ENCODE peak calls at places on chromosomes 4 and X, in four cellular contexts. O, P, Y and M are unnamed samples.

GRCh38 chrX:154123241-154124219 is 20.5 kb upstream of the OPN1LW start:
- DNase-seq in O (peak), P (no peak), Y (no peak), M (peak)

GRCh38 chr4:7837597-7838135 is 102.0 kb downstream of the AFAP1 start:
- DNase-seq in O (no peak), P (no peak), Y (no peak), M (no peak)

GRCh38 chr4:169410839-169411770 is 140.3 kb upstream of the SH3RF1 start:
- DNase-seq in O (no peak), P (no peak), Y (peak), M (peak)

GRCh38 chr4:56757270-56757746 is 64.2 kb downstream of the SPINK2 start:
- DNase-seq in O (no peak), P (no peak), Y (peak), M (no peak)

GRCh38 chr4:57044279-57044678 is 65.6 kb downstream of the POLR2B start:
- DNase-seq in O (no peak), P (no peak), Y (no peak), M (no peak)

GRCh38 chr4:7973545-7973981 is 33.9 kb upstream of the AFAP1 start:
- DNase-seq in O (no peak), P (no peak), Y (no peak), M (no peak)

GRCh38 chrX:1492421-1493012 is 39.8 kb upstream of the ASMTL start:
- DNase-seq in O (no peak), P (no peak), Y (no peak), M (no peak)

GRCh38 chr4:87035881-87036509 is 101.2 kb downstream of the AFF1 start:
- DNase-seq in O (no peak), P (no peak), Y (no peak), M (no peak)

GRCh38 chrX:5568934-5569333 is 659.7 kb downstream of the NLGN4X start:
- DNase-seq in O (no peak), P (no peak), Y (no peak), M (no peak)

GRCh38 chr4:122783301-122784215 is 43.1 kb upstream of the FGF2 start:
- DNase-seq in O (peak), P (peak), Y (peak), M (peak)

GRCh38 chr4:53196872-53197759 is 168.7 kb downstream of the SCFD2 start:
- DNase-seq in O (no peak), P (no peak), Y (no peak), M (no peak)

GRCh38 chrX:108312011-108312410 is 126.2 kb downstream of the COL4A6 start:
- DNase-seq in O (no peak), P (no peak), Y (no peak), M (no peak)

GRCh38 chrX:45696762-45697161 is 496.1 kb upstream of the DIPK2B start:
- DNase-seq in O (no peak), P (no peak), Y (no peak), M (no peak)

GRCh38 chr4:148112231-148112982 is 329.8 kb downstream of the NR3C2 start:
- DNase-seq in O (no peak), P (no peak), Y (no peak), M (no peak)

GRCh38 chr4:70838972-70839536 is 636 bp downstream of the GRSF1 start:
- DNase-seq in O (peak), P (peak), Y (peak), M (peak)

GRCh38 chr4:22500831-22501714 is 14.8 kb downstream of the ADGRA3 start:
- DNase-seq in O (no peak), P (no peak), Y (no peak), M (no peak)

GRCh38 chrX:123203772-123204171 is 19.7 kb downstream of the GRIA3 start:
- DNase-seq in O (no peak), P (no peak), Y (no peak), M (no peak)

GRCh38 chr4:174402470-174403176 is 118.9 kb downstream of the CEP44 start:
- DNase-seq in O (no peak), P (no peak), Y (no peak), M (no peak)

GRCh38 chrX:71911023-71911730 is 532 bp downstream of the NHSL2 start:
- DNase-seq in O (peak), P (peak), Y (no peak), M (peak)

GRCh38 chr4:52713456-52713937 is 37.7 kb downstream of the ERVMER34-1 start:
- DNase-seq in O (peak), P (peak), Y (no peak), M (no peak)

GRCh38 chr4:185112104-185112503 is 31.0 kb upstream of the SLC25A4 start:
- DNase-seq in O (no peak), P (peak), Y (peak), M (peak)

DNA sequence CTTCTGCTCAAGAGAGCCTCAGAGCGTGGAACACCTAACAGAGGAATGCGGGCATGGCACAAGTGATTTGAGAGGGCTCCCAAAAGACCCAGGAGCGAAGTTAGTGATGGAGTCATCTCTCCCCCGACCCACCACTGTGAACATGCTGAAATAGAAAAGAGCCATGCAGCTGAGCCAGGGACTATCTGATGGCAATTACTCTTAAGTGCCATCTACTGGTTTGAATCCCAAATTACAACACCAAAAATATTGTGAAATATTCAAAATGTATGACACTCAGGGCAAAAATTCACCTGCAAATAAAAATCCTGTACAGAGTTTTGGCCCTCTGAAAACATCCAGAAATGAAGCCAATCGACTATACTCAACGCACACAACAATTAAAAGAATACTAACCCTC is 2038.9 kb upstream of the ADGRL3 start:
- DNase-seq in O (no peak), P (no peak), Y (no peak), M (no peak)
- TF ChIP-seq CTCF in O (no peak), P (no peak), Y (no peak), M (no peak)

DNA sequence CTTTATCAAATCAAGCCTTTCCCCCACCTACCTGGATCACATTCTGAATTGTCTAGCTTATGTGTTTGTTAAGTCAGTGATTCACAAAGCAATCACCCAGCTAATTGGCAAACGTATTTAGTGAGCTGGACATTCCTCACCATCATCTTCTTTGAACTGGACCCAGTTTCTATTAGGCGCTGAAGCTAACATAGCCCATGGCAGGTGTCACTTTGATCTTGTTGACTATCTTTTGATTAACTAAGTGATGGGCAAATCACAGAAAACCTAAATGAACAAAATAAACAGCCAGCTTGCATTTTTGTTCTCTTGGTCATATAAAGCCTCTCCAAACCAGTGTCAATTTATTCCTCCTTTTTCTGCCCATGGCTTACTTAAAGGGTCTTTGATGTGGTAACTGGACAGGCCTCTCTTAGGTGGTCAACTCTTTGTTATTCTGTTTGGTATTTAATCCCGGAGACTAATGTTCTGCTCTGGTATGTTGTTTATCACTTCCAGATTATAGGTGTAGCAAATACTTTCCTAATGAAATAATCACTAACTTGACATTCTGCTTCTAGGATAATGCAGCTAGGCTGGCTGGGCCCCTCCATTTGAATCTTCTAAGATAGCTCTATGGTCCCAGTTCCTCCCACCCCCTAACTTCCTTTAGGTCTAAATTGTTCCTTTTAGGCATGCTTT is 105.3 kb upstream of the SMIM10 start:
- DNase-seq in O (no peak), P (no peak), Y (no peak), M (no peak)
- TF ChIP-seq CTCF in O (no peak), P (no peak), Y (no peak), M (no peak)

DNA sequence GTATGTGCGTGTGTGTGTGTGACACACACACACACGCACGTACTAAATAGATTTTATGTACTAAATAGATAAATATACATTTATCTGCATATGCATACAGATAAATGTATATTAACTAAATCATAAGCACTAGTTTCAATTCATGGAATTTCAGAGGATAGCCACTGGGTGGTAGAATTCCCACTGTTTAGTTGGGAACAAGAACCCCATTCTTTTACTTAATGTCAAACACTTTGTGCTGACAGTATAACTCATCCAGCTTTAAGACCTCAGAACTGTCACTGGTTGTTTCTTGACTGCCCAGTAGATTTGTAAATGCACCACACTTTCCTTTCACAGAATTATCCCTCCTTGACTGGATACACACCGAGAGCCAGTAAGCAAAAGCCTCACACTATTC is 32.5 kb downstream of the PPARGC1A start:
- DNase-seq in O (no peak), P (no peak), Y (no peak), M (no peak)
- TF ChIP-seq CTCF in O (peak), P (no peak), Y (peak), M (no peak)

GRCh38 chr4:1015179-1015578 is 3.8 kb downstream of the FGFRL1 start:
- DNase-seq in O (no peak), P (no peak), Y (no peak), M (no peak)
- TF ChIP-seq CTCF in O (no peak), P (no peak), Y (no peak), M (no peak)

DNA sequence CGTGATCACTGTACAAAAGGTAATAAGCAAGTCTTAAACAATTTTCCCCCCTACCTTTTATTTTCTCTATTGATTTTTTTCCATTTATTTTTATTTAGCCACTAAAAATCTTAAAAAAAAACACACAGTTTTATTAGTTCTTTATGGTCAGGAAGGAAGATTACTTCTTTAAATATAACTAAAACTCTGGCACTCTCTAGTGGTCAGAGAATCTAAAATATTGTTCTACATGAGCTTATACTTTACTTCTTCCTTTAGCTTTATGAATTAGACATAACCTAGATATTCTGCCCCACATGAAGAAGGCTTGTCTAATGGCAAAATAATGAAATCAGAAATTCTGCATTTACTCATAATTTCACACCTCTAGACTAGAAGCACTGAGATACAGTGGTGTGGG is 135.2 kb downstream of the PDE5A start:
- DNase-seq in O (no peak), P (no peak), Y (no peak), M (no peak)
- TF ChIP-seq CTCF in O (peak), P (no peak), Y (no peak), M (no peak)

GRCh38 chr4:180060159-180060889 is 2182.9 kb upstream of the TENM3 start:
- DNase-seq in O (no peak), P (no peak), Y (no peak), M (no peak)

GRCh38 chr4:180059216-180059881 is 2183.9 kb upstream of the TENM3 start:
- DNase-seq in O (no peak), P (no peak), Y (no peak), M (peak)

GRCh38 chr4:180058731-180059215 is 2184.4 kb upstream of the TENM3 start:
- DNase-seq in O (no peak), P (peak), Y (no peak), M (peak)

GRCh38 chr4:180057891-180058643 is 2185.1 kb upstream of the TENM3 start:
- DNase-seq in O (no peak), P (peak), Y (no peak), M (peak)

GRCh38 chr4:180057198-180057821 is 2185.9 kb upstream of the TENM3 start:
- DNase-seq in O (no peak), P (no peak), Y (no peak), M (peak)
- TF ChIP-seq CTCF in O (no peak), P (no peak), Y (no peak), M (peak)

GRCh38 chr4:113553082-113553481 is 208.5 kb downstream of the CAMK2D start:
- DNase-seq in O (no peak), P (no peak), Y (no peak), M (no peak)
- TF ChIP-seq CTCF in O (no peak), P (no peak), Y (no peak), M (no peak)

GRCh38 chrX:115696939-115697338 is 136.0 kb downstream of the PLS3 start:
- DNase-seq in O (no peak), P (no peak), Y (no peak), M (no peak)
- TF ChIP-seq CTCF in O (no peak), P (no peak), Y (no peak), M (no peak)